ENCODE peak calls at places on chromosomes 3 and 15, in four cellular contexts. Y, T, I and P are unnamed samples. For H3K36me3 and H3K4me1, the result is how much of the 10 kb centered on the place peaks cover.

GRCh38 chr15:40435331-40436089 is 5.2 kb upstream of the BAHD1 start:
- DNase-seq in Y (no peak), T (no peak), I (no peak), P (no peak)

GRCh38 chr3:43996379-43997301 is 245.0 kb upstream of the TOPAZ1 start:
- DNase-seq in Y (no peak), T (peak), I (no peak), P (peak)

GRCh38 chr3:45148921-45149320 is 2.7 kb upstream of the CDCP1 start:
- DNase-seq in Y (peak), T (no peak), I (no peak), P (no peak)

GRCh38 chr3:191328383-191328962 is 721 bp upstream of the CCDC50 start:
- DNase-seq in Y (peak), T (no peak), I (no peak), P (no peak)

GRCh38 chr3:112752092-112752512 is 94.6 kb downstream of the CD200R1L start:
- DNase-seq in Y (peak), T (no peak), I (peak), P (no peak)

GRCh38 chr3:14418670-14419250 is 16.4 kb downstream of the SLC6A6 start:
- DNase-seq in Y (no peak), T (no peak), I (no peak), P (no peak)

GRCh38 chr3:149011676-149012075 is 20.3 kb downstream of the GYG1 start:
- DNase-seq in Y (no peak), T (no peak), I (no peak), P (no peak)

GRCh38 chr3:42741796-42742195 is 31.3 kb downstream of the CCDC13 start:
- DNase-seq in Y (no peak), T (no peak), I (no peak), P (no peak)

GRCh38 chr15:56987286-56987685 is 68.8 kb downstream of the TCF12 start:
- DNase-seq in Y (no peak), T (no peak), I (no peak), P (no peak)

GRCh38 chr3:194306109-194306686 is 44.9 kb downstream of the CPN2 start:
- DNase-seq in Y (no peak), T (no peak), I (no peak), P (no peak)

GRCh38 chr3:138578141-138578540 is 15.9 kb downstream of the CEP70 start:
- DNase-seq in Y (no peak), T (no peak), I (no peak), P (no peak)

GRCh38 chr15:101121511-101122090 is 130.2 kb downstream of the CHSY1 start:
- DNase-seq in Y (peak), T (peak), I (peak), P (peak)

GRCh38 chr3:134197681-134198261 is 52.9 kb downstream of the RYK start:
- DNase-seq in Y (peak), T (peak), I (peak), P (peak)

GRCh38 chr3:42502429-42503250 is at the start of gene VIPR1:
- DNase-seq in Y (peak), T (peak), I (no peak), P (peak)

GRCh38 chr3:16937421-16937820 is 52.7 kb downstream of the PLCL2 start:
- DNase-seq in Y (peak), T (no peak), I (no peak), P (no peak)

DNA sequence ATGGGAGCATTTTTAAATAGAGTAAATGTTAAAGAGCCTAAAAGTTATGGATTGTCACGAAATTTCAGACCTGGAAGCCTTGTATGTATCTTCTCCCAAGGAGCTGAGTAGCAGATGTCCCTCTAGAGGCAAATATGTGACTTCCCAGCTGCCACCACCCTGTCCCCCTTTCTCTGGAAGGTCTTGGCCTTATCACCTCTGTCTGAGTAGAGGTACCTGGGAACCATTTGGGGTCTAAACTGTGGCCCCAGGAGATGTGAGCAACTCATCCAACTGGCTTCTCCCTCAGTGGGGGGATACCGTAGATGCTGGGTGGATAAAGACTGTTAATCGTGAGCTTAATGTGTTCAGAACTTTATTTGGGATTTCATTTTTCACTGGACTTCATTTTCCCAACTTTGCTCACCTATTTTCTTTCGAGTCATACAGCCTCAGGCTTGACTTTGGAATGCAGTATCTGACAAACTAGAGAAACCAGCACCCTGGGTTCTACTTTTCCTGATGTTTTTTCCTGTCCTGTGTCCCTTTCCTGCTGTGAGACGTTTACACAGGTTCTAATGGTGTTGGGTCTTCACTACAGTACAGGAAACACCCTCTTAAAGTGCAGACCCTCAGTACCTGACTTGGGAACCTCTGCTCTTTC is 53.3 kb upstream of the CCR4 start:
- DNase-seq in Y (no peak), T (no peak), I (no peak), P (no peak)
- H3K36me3 ChIP-seq in Y (under half), T (under half), I (under half), P (under half)

DNA sequence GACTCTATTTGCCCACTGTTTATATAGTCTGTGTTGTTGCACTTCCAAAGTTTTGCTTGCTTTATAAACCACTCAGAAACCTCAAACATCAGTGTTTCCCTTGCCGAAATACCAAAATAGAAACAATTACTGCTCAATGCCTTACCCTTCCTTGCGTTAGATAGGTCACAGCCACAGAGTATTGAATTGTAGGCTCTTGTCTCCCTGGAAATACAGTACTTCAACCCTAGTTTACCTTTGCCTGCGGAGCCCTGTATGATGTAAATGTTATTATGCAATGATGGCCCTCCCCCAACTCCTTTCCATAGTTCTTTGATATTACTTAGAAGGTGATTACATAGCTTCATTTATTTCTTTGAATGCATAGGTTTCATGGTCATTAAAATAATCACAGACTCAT is 44.2 kb downstream of the SOX2 start:
- DNase-seq in Y (no peak), T (no peak), I (no peak), P (no peak)
- H3K4me1 ChIP-seq in Y (under half), T (under half), I (under half), P (under half)

GRCh38 chr3:108486910-108487309 is 23.5 kb downstream of the MYH15 start:
- DNase-seq in Y (peak), T (peak), I (peak), P (peak)

GRCh38 chr3:108487439-108487838 is 23.0 kb downstream of the MYH15 start:
- DNase-seq in Y (no peak), T (no peak), I (no peak), P (no peak)

GRCh38 chr3:108485146-108485545 is 25.2 kb downstream of the MYH15 start:
- DNase-seq in Y (no peak), T (no peak), I (no peak), P (peak)

GRCh38 chr3:108488631-108489030 is 21.8 kb downstream of the MYH15 start:
- DNase-seq in Y (peak), T (no peak), I (peak), P (no peak)

DNA sequence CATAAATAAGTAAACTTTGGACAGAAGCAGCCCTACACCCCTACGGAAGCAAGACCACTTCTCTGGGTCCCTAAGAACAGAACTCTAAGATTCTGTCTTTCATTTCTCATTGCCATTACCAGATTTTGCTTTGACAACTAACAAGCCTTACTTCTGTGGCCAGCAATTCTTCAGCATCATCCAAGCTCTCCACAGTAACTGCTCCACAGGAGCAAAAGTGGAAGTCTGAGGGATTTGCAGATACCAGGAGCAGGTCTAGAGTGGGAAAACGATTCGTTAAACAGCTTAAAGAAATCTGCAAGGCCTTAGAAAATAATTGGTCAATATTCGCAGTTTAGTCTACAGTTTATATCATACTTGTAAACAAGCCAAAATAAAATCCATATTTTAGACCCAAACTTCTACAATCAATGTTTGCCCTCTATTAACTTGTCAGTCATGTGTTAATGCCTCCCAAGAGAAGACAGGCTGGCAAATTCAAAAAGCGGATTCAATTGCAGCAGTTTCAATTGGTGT is 24.1 kb downstream of the MYH15 start:
- DNase-seq in Y (no peak), T (no peak), I (no peak), P (no peak)
- H3K4me3 ChIP-seq in Y (no peak), T (peak), I (no peak), P (no peak)

GRCh38 chr3:183265157-183265642 is 12.1 kb downstream of the B3GNT5 start:
- DNase-seq in Y (peak), T (no peak), I (no peak), P (peak)

GRCh38 chr3:183265713-183266417 is 12.8 kb downstream of the B3GNT5 start:
- DNase-seq in Y (peak), T (no peak), I (peak), P (peak)

GRCh38 chr3:183267140-183267539 is 14.1 kb downstream of the B3GNT5 start:
- DNase-seq in Y (no peak), T (no peak), I (no peak), P (no peak)

GRCh38 chr3:183268361-183268760 is 15.3 kb downstream of the B3GNT5 start:
- DNase-seq in Y (no peak), T (no peak), I (no peak), P (no peak)

DNA sequence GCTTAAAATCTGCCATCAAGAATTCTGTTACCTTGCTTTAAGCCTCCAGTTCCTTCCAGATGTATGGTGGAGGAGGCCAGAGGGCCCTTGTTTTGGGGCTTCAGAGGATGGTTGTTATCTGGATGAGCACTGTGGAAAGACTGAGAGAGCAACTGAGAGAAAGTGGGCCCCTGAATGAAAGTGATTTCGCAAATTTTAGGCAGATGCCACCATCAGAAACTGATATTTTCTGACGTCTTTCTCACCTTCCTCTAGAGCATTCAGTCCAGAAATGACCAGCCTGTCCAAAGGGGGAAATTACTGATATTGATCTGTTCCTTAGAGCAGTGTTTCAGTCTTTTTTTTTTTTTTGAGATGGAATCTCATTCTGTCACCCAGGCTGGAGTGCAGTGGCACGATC is 13.4 kb downstream of the B3GNT5 start:
- DNase-seq in Y (no peak), T (no peak), I (no peak), P (no peak)
- H3K36me3 ChIP-seq in Y (under half), T (under half), I (under half), P (under half)

DNA sequence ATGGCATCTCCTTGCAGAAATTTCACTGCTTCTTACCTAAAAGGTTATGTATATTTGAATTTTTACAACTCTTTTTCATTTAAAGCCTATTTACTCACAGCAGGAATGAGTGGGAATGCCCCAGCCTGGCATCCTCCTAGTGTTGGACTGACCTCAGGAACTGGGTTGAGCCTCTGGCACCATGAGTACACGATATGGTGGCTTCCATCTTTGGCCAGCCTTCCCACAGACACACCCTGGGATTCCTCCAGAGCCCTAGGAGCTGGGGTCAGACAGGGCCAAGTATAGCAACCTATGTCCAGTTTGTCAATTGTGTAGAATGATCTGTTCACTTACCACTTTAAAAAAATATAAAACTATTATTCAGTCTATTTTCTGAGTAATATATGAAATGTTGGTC is 57.2 kb upstream of the HEG1 start:
- DNase-seq in Y (no peak), T (no peak), I (no peak), P (no peak)
- H3K4me1 ChIP-seq in Y (under half), T (under half), I (under half), P (under half)